ENCODE peak calls at places on chromosomes 6 and 20, in eight cellular contexts. T, R, U, J, M, P, S and N are unnamed samples.

GRCh38 chr20:48142258-48142657 is 357.0 kb upstream of the SULF2 start:
- DNase-seq in T (no peak), R (no peak), U (no peak), J (no peak), M (no peak), P (no peak), S (peak; percentile 6), N (no peak)

GRCh38 chr20:33663161-33664084 is 1.3 kb downstream of the C20orf144 start:
- DNase-seq in T (peak; percentile 79), R (no peak), U (peak; percentile 72), J (peak; percentile 86), M (peak; percentile 93), P (peak; percentile 89), S (peak; percentile 76), N (peak; percentile 88)

GRCh38 chr6:46312657-46313056 is 141.9 kb upstream of the ENPP5 start:
- DNase-seq in T (no peak), R (no peak), U (no peak), J (no peak), M (no peak), P (no peak), S (no peak), N (no peak)

GRCh38 chr6:163765326-163765725 is 350.8 kb downstream of the QKI start:
- DNase-seq in T (no peak), R (no peak), U (no peak), J (no peak), M (no peak), P (no peak), S (no peak), N (no peak)

GRCh38 chr6:44676826-44677433 is 289.4 kb downstream of the CDC5L start:
- DNase-seq in T (no peak), R (no peak), U (no peak), J (no peak), M (no peak), P (no peak), S (no peak), N (no peak)

GRCh38 chr6:465531-466348 is 74.2 kb downstream of the IRF4 start:
- DNase-seq in T (no peak), R (no peak), U (no peak), J (no peak), M (no peak), P (no peak), S (no peak), N (no peak)

GRCh38 chr6:37058084-37058586 is 52.7 kb downstream of the FGD2 start:
- DNase-seq in T (no peak), R (no peak), U (no peak), J (no peak), M (no peak), P (no peak), S (no peak), N (no peak)

GRCh38 chr20:49575551-49576060 is 7.7 kb upstream of the PTGIS start:
- DNase-seq in T (no peak), R (no peak), U (no peak), J (no peak), M (no peak), P (no peak), S (peak; percentile 30), N (no peak)

GRCh38 chr6:15073344-15073789 is 172.5 kb upstream of the JARID2 start:
- DNase-seq in T (no peak), R (peak; percentile 25), U (peak; percentile 45), J (no peak), M (peak; percentile 36), P (peak; percentile 19), S (no peak), N (peak; percentile 24)

GRCh38 chr6:83463886-83464285 is 33.0 kb upstream of the ME1 start:
- DNase-seq in T (no peak), R (no peak), U (no peak), J (no peak), M (no peak), P (no peak), S (no peak), N (no peak)

GRCh38 chr6:24257282-24257681 is 100.6 kb downstream of the DCDC2 start:
- DNase-seq in T (no peak), R (no peak), U (no peak), J (no peak), M (no peak), P (peak; percentile 69), S (no peak), N (no peak)

GRCh38 chr6:51004380-51004779 is 185.7 kb downstream of the TFAP2B start:
- DNase-seq in T (no peak), R (no peak), U (no peak), J (no peak), M (no peak), P (no peak), S (no peak), N (no peak)

GRCh38 chr6:4253604-4254211 is 118.3 kb upstream of the ECI2 start:
- DNase-seq in T (no peak), R (no peak), U (peak; percentile 23), J (no peak), M (no peak), P (no peak), S (peak; percentile 9), N (no peak)

GRCh38 chr6:120363429-120363828 is 970.9 kb downstream of the TBC1D32 start:
- DNase-seq in T (no peak), R (no peak), U (no peak), J (no peak), M (no peak), P (no peak), S (no peak), N (no peak)

GRCh38 chr6:111256646-111257045 is 169.3 kb downstream of the SLC16A10 start:
- DNase-seq in T (no peak), R (no peak), U (no peak), J (no peak), M (no peak), P (peak; percentile 7), S (no peak), N (no peak)

GRCh38 chr20:10125757-10126156 is 91.0 kb downstream of the ANKEF1 start:
- DNase-seq in T (no peak), R (no peak), U (no peak), J (no peak), M (no peak), P (no peak), S (no peak), N (no peak)

GRCh38 chr20:48736231-48736630 is 91.6 kb downstream of the PREX1 start:
- DNase-seq in T (no peak), R (no peak), U (no peak), J (no peak), M (no peak), P (no peak), S (no peak), N (no peak)

GRCh38 chr6:160177220-160177619 is 55.6 kb downstream of the SLC22A1 start:
- DNase-seq in T (no peak), R (no peak), U (no peak), J (no peak), M (no peak), P (no peak), S (no peak), N (no peak)

GRCh38 chr20:32441638-32442037 is 83.5 kb downstream of the ASXL1 start:
- DNase-seq in T (no peak), R (no peak), U (no peak), J (no peak), M (no peak), P (no peak), S (no peak), N (no peak)

GRCh38 chr6:159002432-159003160 is 2.6 kb upstream of the RSPH3 start:
- DNase-seq in T (no peak), R (no peak), U (no peak), J (no peak), M (no peak), P (no peak), S (no peak), N (no peak)